ENCODE peak calls at places on chromosomes 3 and 15, in nine cellular contexts. C is NCI-H1417, P is PC-3, O is iPS-NIHi11, F is COLO829, A is T-helper 9 cell, J is NCI-H774, U is esophagus muscularis mucosa, T is hypothalamus. L is an unnamed sample.

GRCh38 chr3:67646586-67647234 is 7.7 kb downstream of the SUCLG2 start:
- DNase-seq in P (peak; percentile 71), U (peak; percentile 70), J (no peak), A (no peak), T (no peak), C (no peak), F (peak; percentile 50), O (no peak), L (no peak)

GRCh38 chr3:149977391-149977790 is 6.7 kb upstream of the PFN2 start:
- DNase-seq in T (no peak), A (no peak), J (no peak), P (no peak), O (no peak), F (no peak), U (no peak), C (no peak), L (peak; percentile 45)

GRCh38 chr3:186759231-186759930 is 24.0 kb upstream of the EIF4A2 start:
- DNase-seq in P (no peak), A (no peak), C (no peak), F (no peak), J (no peak), O (no peak), U (no peak), T (no peak), L (no peak)

GRCh38 chr15:72338617-72339321 is 18.8 kb upstream of the CELF6 start:
- DNase-seq in A (no peak), P (peak; percentile 2), U (no peak), J (no peak), C (no peak), F (no peak), T (no peak), O (no peak), L (no peak)

GRCh38 chr3:150168694-150169093 is 198.0 kb upstream of the PFN2 start:
- DNase-seq in O (no peak), A (no peak), J (no peak), T (peak; percentile 13), P (no peak), U (no peak), F (no peak), C (no peak), L (no peak)

GRCh38 chr15:31236184-31237041 is 90.2 kb upstream of the KLF13 start:
- DNase-seq in T (peak; percentile 40), J (no peak), O (peak; percentile 47), P (peak; percentile 54), A (no peak), U (peak; percentile 96), C (peak; percentile 86), F (peak; percentile 77), L (peak; percentile 46)

GRCh38 chr3:150370129-150370602 is 37.9 kb upstream of the TSC22D2 start:
- DNase-seq in P (peak; percentile 96), A (no peak), U (peak; percentile 93), O (peak; percentile 72), F (peak; percentile 91), J (no peak), T (no peak), C (no peak), L (peak; percentile 78)

GRCh38 chr15:88166330-88166993 is 90.1 kb downstream of the NTRK3 start:
- DNase-seq in J (peak; percentile 67), F (peak; percentile 35), U (no peak), P (peak; percentile 7), C (no peak), O (peak; percentile 83), T (no peak), A (no peak), L (peak; percentile 91)

GRCh38 chr3:137304313-137305056 is 346.7 kb downstream of the IL20RB start:
- DNase-seq in J (no peak), T (no peak), C (no peak), U (no peak), A (no peak), P (no peak), F (no peak), O (no peak), L (no peak)

GRCh38 chr15:100663066-100663465 is 60.7 kb downstream of the ASB7 start:
- DNase-seq in O (peak; percentile 68), C (no peak), P (peak; percentile 25), A (no peak), J (no peak), F (peak; percentile 16), T (no peak), U (no peak), L (peak; percentile 29)

L was measured in left kidney.